ENCODE peak calls at places on chromosome 13, in six cellular contexts. I is IMR-90, Y is trophoblast cell, X is H9, D is mesenchymal stem cell, W is H1. Q is an unnamed sample.

GRCh38 chr13:68099616-68100015 is 869.5 kb upstream of the PCDH9 start:
- DNase-seq in I (peak; percentile 17), Y (peak; percentile 3), X (no peak), D (peak; percentile 59), W (no peak), Q (no peak)

GRCh38 chr13:42056585-42056984 is 8.1 kb downstream of the DGKH start:
- DNase-seq in I (no peak), Y (no peak), X (no peak), D (no peak), W (no peak), Q (no peak)

GRCh38 chr13:40784540-40784939 is 4.9 kb upstream of the SLC25A15 start:
- DNase-seq in I (no peak), Y (peak; percentile 99), X (no peak), D (no peak), W (no peak), Q (no peak)

GRCh38 chr13:38763446-38764381 is 76.8 kb downstream of the FREM2 start:
- DNase-seq in I (peak; percentile 33), Y (peak; percentile 63), X (peak; percentile 37), D (peak; percentile 40), W (peak; percentile 19), Q (peak; percentile 61)

GRCh38 chr13:76053181-76053580 is 417.1 kb downstream of the LMO7 start:
- DNase-seq in I (no peak), Y (no peak), X (no peak), D (no peak), W (no peak), Q (no peak)

GRCh38 chr13:20391597-20392452 is 133.8 kb downstream of the CRYL1 start:
- DNase-seq in I (no peak), Y (peak; percentile 96), X (no peak), D (no peak), W (no peak), Q (no peak)

GRCh38 chr13:75881109-75881775 is 245.1 kb downstream of the LMO7 start:
- DNase-seq in I (peak; percentile 77), Y (no peak), X (no peak), D (peak; percentile 83), W (no peak), Q (no peak)

GRCh38 chr13:43963726-43964125 is 84.0 kb downstream of the LACC1 start:
- DNase-seq in I (no peak), Y (peak; percentile 66), X (peak; percentile 40), D (peak; percentile 11), W (no peak), Q (no peak)

GRCh38 chr13:27006519-27007161 is 165.0 kb downstream of the USP12 start:
- DNase-seq in I (peak; percentile 12), Y (no peak), X (peak; percentile 59), D (peak; percentile 60), W (no peak), Q (no peak)

GRCh38 chr13:96052655-96053002 is 572 bp downstream of the UGGT2 start:
- DNase-seq in I (peak; percentile 83), Y (peak; percentile 75), X (no peak), D (peak; percentile 88), W (no peak), Q (no peak)

GRCh38 chr13:43285891-43286602 is 262.7 kb downstream of the DNAJC15 start:
- DNase-seq in I (peak; percentile 68), Y (no peak), X (no peak), D (no peak), W (no peak), Q (no peak)

DNA sequence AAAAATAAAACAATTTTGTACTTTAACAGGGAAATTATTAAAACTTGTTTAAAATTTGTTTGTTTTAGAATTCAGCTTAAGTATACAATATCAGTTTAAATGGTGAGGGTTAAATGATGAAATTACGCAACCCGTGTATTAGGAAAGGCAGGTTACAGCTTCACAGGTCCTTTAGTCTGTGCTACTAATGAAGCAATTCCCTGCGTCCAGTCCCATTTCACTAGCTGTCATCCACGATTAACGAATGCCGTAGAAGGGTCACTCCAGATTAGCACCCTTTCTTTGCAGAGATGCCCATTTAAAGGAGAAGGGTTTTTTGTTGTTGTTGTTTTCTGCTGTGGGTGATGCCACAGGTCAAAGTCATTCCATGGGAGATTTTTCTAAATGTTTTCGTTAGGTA is 457.6 kb upstream of the SLC10A2 start:
- DNase-seq in I (no peak), Y (no peak), X (no peak), D (no peak), W (no peak), Q (no peak)
- H2AFZ ChIP-seq in I (no peak overlapping the region), Y (no peak overlapping the region), X (no peak overlapping the region), D (no peak overlapping the region), W (peak overlapping the region; percentile 60), Q (no peak overlapping the region)

DNA sequence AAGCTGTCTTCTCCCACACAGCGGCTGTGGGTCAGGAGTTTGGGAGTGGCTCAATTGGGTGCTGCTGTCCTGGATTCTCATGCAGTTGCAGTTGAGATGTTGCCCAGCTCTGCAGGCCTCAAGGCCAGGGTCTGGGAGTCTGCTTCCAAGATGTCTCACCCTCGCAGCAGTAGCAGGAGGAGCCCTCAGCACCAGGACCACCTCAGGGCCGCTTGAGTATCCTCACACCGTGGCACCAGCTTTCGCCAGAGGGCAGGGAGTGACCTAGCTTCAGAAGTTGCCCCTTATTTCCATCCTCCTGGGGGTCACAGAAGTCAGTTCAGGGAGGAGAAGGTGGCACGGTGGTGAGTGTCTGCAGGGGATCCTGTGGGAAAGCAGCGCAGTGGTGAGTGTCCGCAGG is 20.9 kb downstream of the TFDP1 start:
- DNase-seq in I (no peak), Y (no peak), X (no peak), D (no peak), W (no peak), Q (no peak)
- H3K79me1 ChIP-seq in I (peaks cover 20% of the 10 kb centered on the region), Y (no peaks in the 10 kb centered on the region), X (no peaks in the 10 kb centered on the region), D (peaks cover 39% of the 10 kb centered on the region), W (peaks cover 33% of the 10 kb centered on the region), Q (peaks cover 44% of the 10 kb centered on the region)

DNA sequence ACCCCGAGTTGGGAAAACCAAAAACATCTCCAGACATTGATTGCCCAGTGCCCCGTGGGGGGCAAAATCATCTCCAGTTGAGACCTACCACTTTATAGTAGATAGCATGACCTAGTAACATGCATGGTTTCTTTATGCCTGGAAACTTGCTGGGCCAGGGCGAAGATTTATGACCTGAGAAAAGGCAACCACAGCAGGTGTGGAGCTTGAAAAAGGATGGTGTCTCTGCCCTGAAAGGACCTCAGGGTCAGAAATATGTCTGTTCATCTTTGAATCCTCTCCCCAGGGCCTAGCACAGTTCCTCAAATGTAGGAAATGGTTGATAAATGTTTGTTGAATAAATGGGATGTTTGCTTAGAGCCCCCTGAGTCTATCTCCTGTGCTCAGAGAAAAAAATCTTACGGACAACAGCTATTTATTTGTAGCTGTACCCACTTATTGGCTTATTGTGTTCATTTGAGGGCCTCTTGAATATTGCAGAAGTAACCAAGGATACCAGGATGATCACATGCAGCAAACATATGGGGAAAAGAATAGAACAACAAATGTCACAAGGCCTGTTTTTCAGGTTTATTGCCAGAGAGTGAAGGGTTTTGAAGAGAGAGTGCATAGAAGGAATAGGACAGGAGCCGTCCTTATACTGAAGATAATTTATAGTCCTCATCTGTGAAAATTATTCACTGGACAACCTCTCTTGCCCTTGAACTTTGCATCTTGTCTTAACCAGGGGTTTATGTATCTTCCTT is 114.5 kb downstream of the KLF5 start:
- DNase-seq in I (no peak), Y (peak; percentile 92), X (no peak), D (no peak), W (no peak), Q (no peak)
- H2AFZ ChIP-seq in I (no peak overlapping the region), Y (no peak overlapping the region), X (no peak overlapping the region), D (no peak overlapping the region), W (no peak overlapping the region), Q (no peak overlapping the region)

GRCh38 chr13:98524793-98525192 is 52.1 kb downstream of the STK24 start:
- DNase-seq in I (no peak), Y (no peak), X (no peak), D (no peak), W (no peak), Q (no peak)

GRCh38 chr13:98524391-98524790 is 52.5 kb downstream of the STK24 start:
- DNase-seq in I (no peak), Y (no peak), X (no peak), D (no peak), W (no peak), Q (no peak)

GRCh38 chr13:98525852-98526512 is 50.9 kb downstream of the STK24 start:
- DNase-seq in I (no peak), Y (no peak), X (no peak), D (no peak), W (no peak), Q (no peak)

GRCh38 chr13:98523455-98524102 is 53.3 kb downstream of the STK24 start:
- DNase-seq in I (no peak), Y (no peak), X (no peak), D (no peak), W (no peak), Q (no peak)

DNA sequence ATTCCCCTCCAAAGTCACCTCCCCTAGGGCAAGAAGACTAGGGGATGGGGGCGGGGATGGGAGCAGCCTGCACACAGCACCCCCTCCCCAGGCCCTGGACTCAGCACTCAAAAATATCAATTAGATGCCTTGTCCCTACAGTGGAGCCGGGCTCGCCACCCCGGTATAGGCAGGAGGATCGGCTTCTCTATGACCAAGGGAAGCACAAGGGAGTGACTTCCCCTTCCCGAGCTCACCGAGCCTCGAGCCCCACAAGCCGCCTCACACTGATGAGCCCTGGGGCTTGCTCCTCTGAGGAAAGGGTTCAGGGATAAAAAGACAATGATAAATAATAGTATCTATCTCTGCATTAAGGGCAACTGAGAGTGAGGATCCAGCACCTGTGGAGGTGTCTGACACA is 51.5 kb downstream of the STK24 start:
- DNase-seq in I (no peak), Y (no peak), X (no peak), D (no peak), W (no peak), Q (no peak)
- H3K79me1 ChIP-seq in I (peaks cover 65% of the 10 kb centered on the region), Y (no peaks in the 10 kb centered on the region), X (peaks cover 21% of the 10 kb centered on the region), D (peaks cover 66% of the 10 kb centered on the region), W (peaks cover 61% of the 10 kb centered on the region), Q (peaks cover 21% of the 10 kb centered on the region)

DNA sequence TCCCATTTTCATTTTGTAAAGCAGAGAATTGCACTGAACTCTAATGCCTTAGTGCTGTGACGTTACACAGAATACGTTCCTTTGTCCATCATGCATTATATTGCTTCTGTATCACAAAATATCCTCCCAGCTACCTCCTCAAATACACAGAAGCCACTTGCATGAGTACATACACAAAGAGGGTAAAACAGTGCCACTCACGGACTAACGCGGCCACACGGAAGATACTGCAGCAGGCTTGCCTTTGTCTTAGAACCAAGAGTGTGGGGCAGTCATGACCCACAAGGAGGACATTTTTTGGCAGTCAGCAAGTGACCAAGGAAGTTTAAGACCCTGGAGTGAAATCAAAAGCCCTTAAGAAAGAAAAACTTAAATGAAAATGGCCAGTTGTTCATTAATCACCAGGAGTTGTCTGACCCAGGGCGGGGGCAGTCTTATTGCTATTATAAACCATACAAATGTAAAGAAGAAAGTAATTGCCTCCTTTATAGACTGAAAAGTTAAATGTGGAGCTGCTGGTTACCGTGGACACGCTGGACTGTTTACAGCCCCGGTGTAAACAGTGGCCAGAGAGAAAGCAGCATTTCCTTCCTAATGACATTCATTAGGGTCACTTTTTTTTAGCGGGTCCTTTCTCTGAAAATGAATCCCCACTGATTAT is 66.7 kb downstream of the SOX1 start:
- DNase-seq in I (no peak), Y (no peak), X (no peak), D (no peak), W (no peak), Q (peak; percentile 11)
- H2AFZ ChIP-seq in I (no peak overlapping the region), Y (no peak overlapping the region), X (no peak overlapping the region), D (no peak overlapping the region), W (no peak overlapping the region), Q (peak overlapping the region; percentile 36)

GRCh38 chr13:22940736-22941135 is 240.0 kb upstream of the SGCG start:
- DNase-seq in I (no peak), Y (no peak), X (no peak), D (no peak), W (no peak), Q (no peak)
- H3K79me1 ChIP-seq in I (no peaks in the 10 kb centered on the region), Y (no peaks in the 10 kb centered on the region), X (no peaks in the 10 kb centered on the region), D (no peaks in the 10 kb centered on the region), W (no peaks in the 10 kb centered on the region), Q (no peaks in the 10 kb centered on the region)

GRCh38 chr13:23921451-23921888 is 24.2 kb upstream of the C1QTNF9B start:
- DNase-seq in I (peak; percentile 66), Y (peak; percentile 86), X (peak; percentile 68), D (peak; percentile 61), W (peak; percentile 54), Q (peak; percentile 39)
- H2AFZ ChIP-seq in I (peak overlapping the region; percentile 81), Y (no peak overlapping the region), X (no peak overlapping the region), D (no peak overlapping the region), W (no peak overlapping the region), Q (no peak overlapping the region)